ENCODE peak calls at places on chromosomes 4 and X, in four cellular contexts. I, R, C and P are unnamed samples.

GRCh38 chr4:24772061-24772705 is 23.2 kb upstream of the SOD3 start:
- DNase-seq in R (no peak), C (no peak), I (no peak), P (no peak)

GRCh38 chrX:27583976-27584375 is 6.2 kb upstream of the DCAF8L2 start:
- DNase-seq in R (no peak), I (no peak), C (no peak), P (no peak)

GRCh38 chr4:139018501-139018900 is 2.9 kb downstream of the NOCT start:
- DNase-seq in R (no peak), I (no peak), C (no peak), P (no peak)

GRCh38 chr4:82432596-82432995 is 2.2 kb downstream of the ENOPH1 start:
- DNase-seq in R (no peak), I (no peak), C (no peak), P (no peak)

GRCh38 chr4:42768125-42768748 is 111.3 kb upstream of the ATP8A1 start:
- DNase-seq in R (no peak), I (no peak), C (no peak), P (no peak)

GRCh38 chrX:47078129-47079043 is at the start of gene RGN:
- DNase-seq in R (no peak), I (peak), C (no peak), P (no peak)

GRCh38 chrX:110006826-110007375 is 4.0 kb downstream of the TMEM164 start:
- DNase-seq in I (no peak), R (no peak), C (no peak), P (no peak)

GRCh38 chr4:74838746-74839370 is 44.5 kb upstream of the BTC start:
- DNase-seq in R (no peak), C (no peak), I (no peak), P (no peak)

GRCh38 chr4:1470393-1470670 is 64.1 kb upstream of the NKX1-1 start:
- DNase-seq in I (no peak), R (no peak), C (no peak), P (no peak)

GRCh38 chr4:14096406-14096965 is 469.0 kb upstream of the BOD1L1 start:
- DNase-seq in R (no peak), C (no peak), I (no peak), P (no peak)

GRCh38 chr4:182576609-182577289 is 333.5 kb downstream of the TENM3 start:
- DNase-seq in I (no peak), C (no peak), R (no peak), P (no peak)

GRCh38 chrX:119638725-119639471 is 32.7 kb upstream of the NKRF start:
- DNase-seq in I (no peak), C (no peak), R (no peak), P (no peak)

GRCh38 chr4:19486400-19486799 is 765.3 kb upstream of the SLIT2 start:
- DNase-seq in C (peak), I (no peak), R (no peak), P (no peak)

GRCh38 chrX:20374450-20374849 is 107.7 kb upstream of the RPS6KA3 start:
- DNase-seq in C (no peak), R (no peak), I (no peak), P (no peak)

GRCh38 chr4:61411241-61411640 is 211.1 kb downstream of the ADGRL3 start:
- DNase-seq in C (no peak), R (no peak), I (no peak), P (no peak)

GRCh38 chrX:139933904-139934303 is 1.1 kb upstream of the ATP11C start:
- DNase-seq in C (no peak), I (no peak), R (no peak), P (no peak)

GRCh38 chr4:76980280-76980679 is 30.7 kb downstream of the SEPTIN11 start:
- DNase-seq in R (no peak), C (no peak), I (no peak), P (no peak)

GRCh38 chrX:140141444-140142029 is 176.2 kb upstream of the CXorf66 start:
- DNase-seq in R (no peak), C (no peak), I (no peak), P (no peak)

GRCh38 chr4:4866833-4867744 is 7.6 kb downstream of the MSX1 start:
- DNase-seq in C (no peak), I (no peak), R (no peak), P (no peak)

GRCh38 chrX:45381366-45381765 is 180.7 kb upstream of the DIPK2B start:
- DNase-seq in C (no peak), R (no peak), I (no peak), P (no peak)

GRCh38 chr4:11514780-11515432 is 86.2 kb upstream of the HS3ST1 start:
- DNase-seq in R (no peak), C (no peak), I (no peak), P (no peak)

GRCh38 chr4:139603576-139604387 is 47.8 kb upstream of the SETD7 start:
- DNase-seq in R (no peak), C (peak), I (no peak), P (no peak)